ENCODE peak calls at places on chromosomes 7 and 10, in five cellular contexts. Z is cardiac muscle cell; B is NCI-H460; X is CD8-positive, alpha-beta memory T cell; H is stimulated activated CD4-positive, alpha-beta T cell treated with anti-CD3 and anti-CD28 coated beads, Interleukin-1b, Interleukin-23, amount 100 ng/mL, for 4 hours. V is an unnamed sample.

GRCh38 chr10:105328441-105328840 is 687.4 kb downstream of the SORCS3 start:
- DNase-seq in B (no peak), X (no peak), H (no peak), Z (no peak), V (no peak)

GRCh38 chr7:140640727-140641531 is at the start of gene DENND2A:
- DNase-seq in X (no peak), B (no peak), H (no peak), Z (peak), V (peak)

GRCh38 chr7:125279956-125280355 is 350.3 kb upstream of the POT1 start:
- DNase-seq in X (no peak), H (no peak), B (no peak), Z (no peak), V (no peak)

GRCh38 chr10:52864459-52865106 is 92.0 kb upstream of the MBL2 start:
- DNase-seq in H (no peak), B (no peak), X (no peak), Z (no peak), V (peak)

GRCh38 chr7:2478800-2479199 is 2.6 kb upstream of the GRIFIN start:
- DNase-seq in H (no peak), Z (no peak), X (no peak), B (no peak), V (no peak)

GRCh38 chr10:15222511-15222910 is 54.0 kb upstream of the NMT2 start:
- DNase-seq in Z (no peak), B (no peak), H (no peak), X (no peak), V (no peak)

GRCh38 chr10:18738835-18739234 is 79.6 kb downstream of the ARL5B start:
- DNase-seq in Z (no peak), B (no peak), X (no peak), H (no peak), V (peak)

GRCh38 chr10:72630144-72630543 is 4.3 kb upstream of the MICU1 start:
- DNase-seq in H (no peak), X (no peak), B (no peak), Z (no peak), V (no peak)

GRCh38 chr10:30778769-30779168 is 149.2 kb upstream of the LYZL2 start:
- DNase-seq in Z (no peak), X (no peak), B (no peak), H (no peak), V (no peak)

GRCh38 chr7:144508702-144509101 is 105.2 kb upstream of the NOBOX start:
- DNase-seq in B (no peak), Z (no peak), X (no peak), H (no peak), V (no peak)